ENCODE peak calls at places on chromosomes 5 and 9, in five cellular contexts. U is lower lobe of right lung, W is A549, T is Peyer's patch, P is kidney. G is an unnamed sample.

GRCh38 chr9:17519761-17520160 is 59.1 kb upstream of the SH3GL2 start:
- DNase-seq in U (no peak), W (no peak), T (no peak), P (no peak), G (no peak)

GRCh38 chr5:1111727-1112289 is at the start of gene SLC12A7:
- DNase-seq in U (peak; percentile 79), W (peak; percentile 38), T (peak; percentile 85), P (no peak), G (no peak)

GRCh38 chr5:113020461-113021273 is 44.1 kb downstream of the DCP2 start:
- DNase-seq in U (no peak), W (no peak), T (no peak), P (no peak), G (no peak)

GRCh38 chr5:75885849-75886596 is 168.8 kb upstream of the POC5 start:
- DNase-seq in U (no peak), W (no peak), T (no peak), P (no peak), G (no peak)

GRCh38 chr9:87554177-87554940 is 56.7 kb downstream of the DAPK1 start:
- DNase-seq in U (no peak), W (no peak), T (no peak), P (no peak), G (no peak)

GRCh38 chr5:172936441-172936840 is 22.8 kb upstream of the RPL26L1 start:
- DNase-seq in U (no peak), W (no peak), T (no peak), P (peak; percentile 19), G (no peak)

GRCh38 chr9:36298566-36298965 is 40.3 kb upstream of the GNE start:
- DNase-seq in U (no peak), W (no peak), T (no peak), P (no peak), G (no peak)

GRCh38 chr5:178582291-178582690 is 7.9 kb downstream of the COL23A1 start:
- DNase-seq in U (no peak), W (no peak), T (no peak), P (peak; percentile 23), G (no peak)

GRCh38 chr9:125747053-125747764 is at the start of gene PBX3:
- DNase-seq in U (peak; percentile 72), W (peak; percentile 41), T (peak; percentile 72), P (peak; percentile 86), G (no peak)

GRCh38 chr9:77764894-77765780 is 117.0 kb upstream of the GNA14 start:
- DNase-seq in U (no peak), W (peak; percentile 77), T (no peak), P (no peak), G (no peak)

GRCh38 chr5:73213566-73213998 is 40.6 kb downstream of the TMEM174 start:
- DNase-seq in U (no peak), W (peak; percentile 25), T (no peak), P (peak; percentile 80), G (no peak)

GRCh38 chr5:66602621-66603020 is 6.4 kb downstream of the MAST4 start:
- DNase-seq in U (no peak), W (no peak), T (no peak), P (no peak), G (no peak)

GRCh38 chr5:123371575-123372179 is 51.5 kb downstream of the CEP120 start:
- DNase-seq in U (peak; percentile 51), W (peak; percentile 33), T (peak; percentile 73), P (no peak), G (no peak)

GRCh38 chr9:29213374-29214161 is 1640.3 kb upstream of the C9orf72 start:
- DNase-seq in U (no peak), W (peak; percentile 33), T (no peak), P (no peak), G (no peak)

GRCh38 chr9:29212590-29213373 is 1639.5 kb upstream of the C9orf72 start:
- DNase-seq in U (no peak), W (peak; percentile 26), T (no peak), P (peak; percentile 63), G (no peak)

GRCh38 chr9:29211681-29212589 is 1638.7 kb upstream of the C9orf72 start:
- DNase-seq in U (peak; percentile 50), W (peak; percentile 47), T (no peak), P (peak; percentile 72), G (no peak)

GRCh38 chr9:29214162-29214520 is 1640.9 kb upstream of the C9orf72 start:
- DNase-seq in U (no peak), W (peak; percentile 66), T (no peak), P (no peak), G (no peak)

DNA sequence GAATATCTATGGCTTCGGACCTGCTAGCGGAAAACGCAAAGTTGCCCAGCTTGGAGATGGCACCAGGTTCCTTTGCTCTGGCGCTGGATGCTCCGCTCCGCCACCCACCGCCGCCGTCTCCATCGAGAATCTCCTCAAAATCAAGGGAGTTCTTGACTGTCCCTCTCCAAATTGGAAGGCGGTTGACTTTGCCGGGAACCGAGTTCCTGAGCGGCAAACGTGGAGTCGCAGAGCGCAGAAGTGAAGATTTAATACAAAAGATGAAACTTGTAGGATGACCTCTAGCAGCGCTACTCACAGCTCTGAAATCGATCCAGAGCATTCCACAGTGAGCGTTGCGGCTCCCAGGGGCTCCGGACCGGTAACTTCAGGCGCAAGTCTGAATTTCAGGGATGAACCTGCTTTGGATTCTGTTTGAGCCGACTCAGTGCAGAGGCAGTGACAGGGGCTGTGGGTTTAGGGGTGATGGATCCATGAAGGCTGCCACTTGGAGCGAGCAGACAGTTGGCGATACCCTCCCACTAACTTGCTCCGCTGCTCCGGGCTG is 1641.5 kb upstream of the C9orf72 start:
- DNase-seq in U (no peak), W (no peak), T (no peak), P (no peak), G (no peak)
- H3K4me3 ChIP-seq in U (peak overlapping the region; percentile 39), W (peak overlapping the region; percentile 51), T (no peak overlapping the region), P (peak overlapping the region; percentile 72), G (no peak overlapping the region)

DNA sequence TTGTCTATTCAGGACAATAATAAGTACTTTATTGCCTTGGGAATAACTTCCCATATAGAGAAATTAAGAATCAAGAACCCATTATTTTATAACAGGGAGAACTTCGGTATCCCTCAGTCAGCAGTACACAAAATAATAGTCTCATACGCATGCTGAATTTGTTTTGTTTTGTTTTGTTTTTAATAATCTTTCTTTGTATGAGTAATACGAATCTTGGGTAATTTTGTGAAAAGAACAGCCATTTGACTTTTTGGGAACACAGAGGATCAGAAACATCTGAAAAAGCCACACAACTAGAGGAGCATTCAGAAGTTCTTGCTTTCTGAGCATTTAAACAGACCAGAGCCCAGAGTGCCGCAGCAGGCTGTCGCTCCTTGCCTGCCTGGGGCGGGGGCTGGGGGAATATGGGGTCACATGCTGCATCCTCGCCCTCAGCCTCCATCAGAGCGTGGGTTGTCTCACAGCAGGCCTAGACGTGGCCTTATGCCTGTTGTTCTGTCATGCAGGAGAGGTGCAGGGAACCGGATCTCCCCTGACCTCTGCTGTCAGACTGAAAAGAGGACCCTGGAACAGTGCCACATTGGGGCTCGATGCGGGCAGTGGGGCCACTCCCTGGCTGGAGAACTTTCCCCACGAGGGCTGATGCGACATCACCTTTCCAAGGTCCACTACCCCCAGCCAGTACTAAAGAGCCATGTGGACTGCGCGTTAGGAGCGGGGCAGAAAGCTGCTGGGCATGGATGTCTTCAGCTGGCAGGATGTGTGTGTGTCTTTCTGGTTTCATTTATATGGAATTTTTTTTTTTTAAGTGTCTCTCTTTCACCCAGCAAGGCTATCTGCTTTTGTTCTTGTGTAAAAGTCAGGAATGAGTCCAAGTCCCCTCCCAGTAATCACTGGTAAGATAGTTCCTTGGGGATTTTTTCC is 133.4 kb upstream of the OTULINL start:
- DNase-seq in U (no peak), W (no peak), T (no peak), P (peak; percentile 77), G (no peak)
- TF ChIP-seq CTCF in U (no peak), W (no peak), T (no peak), P (no peak), G (no peak)

GRCh38 chr9:114588671-114589526 is 1.3 kb downstream of the ATP6V1G1 start:
- DNase-seq in U (no peak), W (no peak), T (no peak), P (no peak), G (no peak)
- H3K27ac ChIP-seq in U (peak overlapping the region; percentile 96), W (peak overlapping the region; percentile 87), T (peak overlapping the region; percentile 91), P (peak overlapping the region; percentile 92), G (peak overlapping the region; percentile 88)

DNA sequence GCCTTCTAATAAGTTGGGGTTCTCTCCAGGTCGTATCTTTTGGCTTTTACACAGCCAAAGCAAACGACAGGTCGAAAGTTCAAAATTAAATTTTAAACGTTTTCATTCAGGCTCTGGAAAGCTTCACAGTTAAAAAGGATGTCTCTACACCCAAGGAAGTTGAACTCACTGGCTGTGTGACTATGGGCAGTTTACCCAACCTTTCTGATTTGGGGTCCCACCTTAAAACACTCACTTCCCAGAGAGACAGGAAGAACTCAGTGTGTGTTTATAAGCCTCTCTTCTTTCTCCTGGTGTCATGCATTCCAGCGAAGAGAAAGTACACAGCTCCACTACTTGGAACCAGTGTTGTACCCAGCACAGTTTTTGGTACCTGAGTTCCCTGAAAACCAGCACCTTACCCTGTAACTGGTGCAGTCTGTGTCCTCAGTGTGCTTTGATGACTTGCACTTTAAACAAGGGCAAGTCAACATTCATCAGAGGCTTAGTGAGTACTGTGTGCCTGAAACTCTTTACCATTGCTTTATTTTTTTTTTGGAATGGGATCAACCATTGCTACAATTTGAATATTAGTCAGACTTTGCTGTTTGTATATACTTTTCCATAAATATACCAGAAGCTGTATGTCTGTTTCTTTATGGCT is 1.7 kb downstream of the SRD5A1 start:
- DNase-seq in U (no peak), W (no peak), T (no peak), P (no peak), G (no peak)
- H3K4me3 ChIP-seq in U (no peak overlapping the region), W (peak overlapping the region; percentile 77), T (no peak overlapping the region), P (no peak overlapping the region), G (no peak overlapping the region)

GRCh38 chr5:31664566-31664965 is 25.6 kb downstream of the PDZD2 start:
- DNase-seq in U (no peak), W (peak; percentile 74), T (no peak), P (no peak), G (no peak)
- TF ChIP-seq CTCF in U (no peak), W (peak; percentile 40), T (no peak), P (peak; percentile 29), G (no peak)

GRCh38 chr5:95873351-95873750 is 50.8 kb upstream of the GLRX start:
- DNase-seq in U (no peak), W (no peak), T (peak; percentile 68), P (no peak), G (no peak)
- H3K27ac ChIP-seq in U (no peak overlapping the region), W (no peak overlapping the region), T (no peak overlapping the region), P (no peak overlapping the region), G (no peak overlapping the region)

DNA sequence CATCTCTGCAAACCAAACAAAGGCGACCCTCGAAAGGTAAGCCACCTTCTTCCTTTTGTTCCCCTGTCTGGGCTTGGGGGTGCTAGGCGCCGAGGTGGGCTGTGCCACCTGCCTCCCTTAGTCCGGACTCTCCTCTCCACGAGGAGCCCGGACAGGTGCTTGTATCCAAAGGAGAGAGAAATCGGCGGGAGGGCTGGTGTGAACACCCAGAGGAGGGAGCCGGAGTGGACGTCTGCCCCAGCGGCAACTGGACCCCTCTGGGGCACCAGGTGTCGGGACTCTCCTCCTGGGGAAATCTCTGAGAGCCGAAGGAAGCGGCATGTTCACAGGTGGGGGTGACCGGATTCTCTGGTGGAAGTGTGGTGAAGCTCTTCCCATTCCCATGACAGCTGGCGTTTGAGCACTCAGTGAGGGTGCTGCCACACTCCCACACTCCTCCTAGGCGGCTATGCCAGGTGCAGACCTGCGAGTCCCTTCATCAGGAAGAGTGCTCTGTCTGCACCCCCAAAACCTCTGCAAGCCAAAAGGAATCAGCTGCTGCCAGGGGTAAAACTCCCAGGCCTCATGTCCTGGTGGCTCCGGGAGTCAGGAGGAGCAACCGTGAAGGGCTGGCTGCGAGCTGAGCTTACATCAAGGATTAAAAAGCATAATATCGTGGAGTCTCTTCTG is 912 bp downstream of the KCNIP1 start:
- DNase-seq in U (no peak), W (no peak), T (no peak), P (no peak), G (no peak)
- H3K4me3 ChIP-seq in U (no peak overlapping the region), W (no peak overlapping the region), T (no peak overlapping the region), P (peak overlapping the region; percentile 29), G (no peak overlapping the region)

G was measured in coronary artery.